ENCODE peak calls at places on chromosomes 1 and 21, in six cellular contexts. I is HCT116, N is H1, K is GM12878, O is K562, Y is HepG2. G is an unnamed sample.

GRCh38 chr1:232123775-232124659 is 497.4 kb downstream of the DISC1 start:
- DNase-seq in I (no peak), N (no peak), K (no peak), O (no peak), Y (no peak), G (no peak)

GRCh38 chr1:59485171-59485570 is 188.3 kb downstream of the FGGY start:
- DNase-seq in I (no peak), N (no peak), K (no peak), O (no peak), Y (no peak), G (no peak)

GRCh38 chr1:3001471-3002348 is 19.6 kb upstream of the ACTRT2 start:
- DNase-seq in I (no peak), N (no peak), K (no peak), O (no peak), Y (no peak), G (no peak)

GRCh38 chr1:36366091-36366661 is 19.5 kb downstream of the STK40 start:
- DNase-seq in I (no peak), N (no peak), K (no peak), O (no peak), Y (no peak), G (peak)

GRCh38 chr1:17862125-17862524 is 107.0 kb downstream of the ACTL8 start:
- DNase-seq in I (no peak), N (no peak), K (no peak), O (no peak), Y (no peak), G (no peak)

GRCh38 chr1:31580891-31581603 is 4.7 kb downstream of the TINAGL1 start:
- DNase-seq in I (no peak), N (peak), K (no peak), O (no peak), Y (no peak), G (no peak)

GRCh38 chr21:21715286-21715969 is 717.2 kb downstream of the NCAM2 start:
- DNase-seq in I (no peak), N (no peak), K (no peak), O (no peak), Y (no peak), G (no peak)

GRCh38 chr1:244011251-244011650 is 39.8 kb upstream of the ZBTB18 start:
- DNase-seq in I (no peak), N (no peak), K (no peak), O (no peak), Y (no peak), G (no peak)

GRCh38 chr1:39898648-39899603 is 2.8 kb downstream of the MYCL start:
- DNase-seq in I (peak), N (peak), K (no peak), O (peak), Y (peak), G (peak)

GRCh38 chr21:45204395-45204794 is 83.3 kb downstream of the POFUT2 start:
- DNase-seq in I (no peak), N (no peak), K (no peak), O (no peak), Y (no peak), G (no peak)

GRCh38 chr1:70210820-70211219 is 5.4 kb upstream of the LRRC40 start:
- DNase-seq in I (no peak), N (no peak), K (no peak), O (no peak), Y (no peak), G (no peak)

GRCh38 chr1:205271745-205272144 is 44.0 kb downstream of the TMCC2 start:
- DNase-seq in I (no peak), N (no peak), K (no peak), O (no peak), Y (no peak), G (no peak)

GRCh38 chr1:201319631-201320030 is 36.3 kb downstream of the PKP1 start:
- DNase-seq in I (no peak), N (no peak), K (no peak), O (no peak), Y (no peak), G (no peak)

GRCh38 chr1:55233149-55233777 is 18.1 kb upstream of the USP24 start:
- DNase-seq in I (no peak), N (no peak), K (no peak), O (no peak), Y (peak), G (no peak)

GRCh38 chr1:17139637-17140036 is 20.4 kb upstream of the PADI2 start:
- DNase-seq in I (no peak), N (no peak), K (no peak), O (no peak), Y (no peak), G (no peak)

GRCh38 chr1:248703674-248704073 is 1.1 kb upstream of the OR14I1 start:
- DNase-seq in I (no peak), N (no peak), K (no peak), O (no peak), Y (no peak), G (no peak)
- H2AFZ ChIP-seq in I (no peak), N (no peak), K (no peak), O (no peak), Y (no peak), G (no peak)

GRCh38 chr1:164518692-164519332 is 40.2 kb upstream of the PBX1 start:
- DNase-seq in I (no peak), N (no peak), K (no peak), O (no peak), Y (no peak), G (no peak)
- TF ChIP-seq SIN3A in I (no peak), N (no peak), K (no peak), O (no peak), Y (no peak), G (no peak)

GRCh38 chr1:99860703-99861102 is 10.5 kb downstream of the AGL start:
- DNase-seq in I (no peak), N (no peak), K (no peak), O (no peak), Y (no peak), G (no peak)
- H2AFZ ChIP-seq in I (no peak), N (no peak), K (no peak), O (no peak), Y (no peak), G (no peak)

GRCh38 chr1:67761730-67762129 is 71.5 kb downstream of the GNG12 start:
- DNase-seq in I (no peak), N (no peak), K (no peak), O (no peak), Y (no peak), G (no peak)

GRCh38 chr1:67759692-67760029 is 73.6 kb downstream of the GNG12 start:
- DNase-seq in I (no peak), N (no peak), K (no peak), O (no peak), Y (no peak), G (no peak)

GRCh38 chr1:67759066-67759465 is 74.1 kb downstream of the GADD45A start:
- DNase-seq in I (no peak), N (no peak), K (no peak), O (no peak), Y (no peak), G (no peak)

GRCh38 chr1:67761054-67761453 is 72.2 kb downstream of the GNG12 start:
- DNase-seq in I (no peak), N (no peak), K (no peak), O (no peak), Y (no peak), G (no peak)

DNA sequence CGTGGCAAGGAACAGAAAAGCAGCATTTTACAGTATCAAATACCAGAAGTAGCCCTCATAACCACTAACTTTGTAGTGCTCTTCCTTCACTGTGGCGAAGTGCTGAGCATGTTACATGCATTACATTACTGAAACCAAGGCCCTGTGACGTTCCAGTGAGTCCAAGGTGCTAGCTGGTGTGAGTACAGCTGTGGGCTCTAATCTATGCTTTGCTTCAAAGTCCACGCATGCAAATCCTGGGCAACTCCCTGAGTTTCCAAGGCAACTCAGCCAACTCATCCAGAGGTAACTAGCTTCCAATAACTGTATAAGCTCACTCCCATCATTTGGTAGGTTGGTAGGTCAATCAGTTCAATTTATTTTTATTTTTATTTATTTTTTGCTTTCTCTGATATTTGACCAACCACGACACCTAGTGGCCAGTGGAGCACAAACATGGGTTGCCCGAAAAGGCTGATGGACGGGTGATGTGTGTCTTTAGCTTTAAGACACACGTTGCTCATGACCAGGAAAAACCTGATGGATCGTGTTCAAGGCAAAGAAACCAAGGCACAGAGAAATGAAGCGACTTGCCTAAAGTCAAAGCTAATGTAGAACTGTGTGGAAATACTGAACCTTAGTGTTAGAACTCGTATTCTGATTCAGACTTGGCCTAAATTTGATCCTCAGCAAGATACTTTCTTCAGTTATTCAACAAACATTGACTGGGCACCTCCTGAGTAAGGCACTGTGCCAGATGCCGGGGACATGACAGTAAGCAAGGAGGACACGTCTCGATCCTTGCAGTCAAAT is 73.0 kb downstream of the GNG12 start:
- DNase-seq in I (peak), N (peak), K (peak), O (peak), Y (peak), G (peak)
- TF ChIP-seq SIN3A in I (no peak), N (no peak), K (no peak), O (no peak), Y (no peak), G (no peak)

DNA sequence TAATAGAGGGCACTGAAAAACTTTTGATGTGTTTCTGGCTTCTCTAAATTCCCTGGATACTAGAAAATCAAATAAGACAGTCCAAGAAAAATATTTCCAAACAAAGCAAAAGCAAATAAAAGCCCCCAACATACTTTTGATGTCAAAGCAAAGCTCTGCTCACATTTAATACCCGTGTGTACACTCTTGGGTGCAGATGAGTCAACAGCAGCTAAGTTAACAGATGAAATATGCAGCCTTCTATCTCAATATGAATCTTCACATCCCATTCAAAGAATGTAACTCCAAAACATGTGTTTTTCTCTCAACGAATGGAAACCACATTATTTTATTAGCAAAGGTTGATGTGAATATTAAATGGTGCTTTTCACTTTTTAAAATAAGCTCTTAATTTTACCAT is 230.4 kb downstream of the CENPF start:
- DNase-seq in I (no peak), N (no peak), K (no peak), O (no peak), Y (peak), G (no peak)
- H2AFZ ChIP-seq in I (no peak), N (no peak), K (no peak), O (no peak), Y (no peak), G (no peak)

DNA sequence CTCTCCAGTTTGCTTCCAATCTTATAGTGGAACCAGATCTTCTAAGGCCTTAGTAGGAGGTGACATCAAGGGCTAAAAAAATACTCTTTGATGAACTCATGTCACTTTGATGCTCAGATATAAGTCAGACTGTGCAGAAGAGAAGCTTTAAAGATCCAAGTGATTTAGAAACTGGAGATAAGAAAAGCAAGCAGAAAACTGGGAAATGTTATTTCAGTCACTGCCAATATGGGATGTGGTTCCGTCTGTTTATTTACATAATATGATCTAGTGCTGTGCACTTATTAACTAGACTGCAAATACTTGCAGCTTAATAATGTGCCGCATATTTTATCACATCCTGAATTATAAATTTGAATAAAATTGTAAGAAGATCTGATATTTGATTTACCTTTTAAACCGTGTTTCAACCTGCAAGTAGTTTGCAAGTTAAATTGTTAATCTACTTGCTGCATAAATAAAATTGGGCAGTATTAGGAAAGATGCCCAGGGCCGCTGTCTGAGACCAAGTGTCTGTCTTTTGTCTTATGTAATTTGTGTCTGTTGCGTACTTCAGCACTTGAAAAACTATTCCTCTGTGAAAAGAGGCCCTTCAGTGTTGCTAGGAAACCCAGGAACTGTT is 29.6 kb downstream of the CXADR start:
- DNase-seq in I (no peak), N (no peak), K (no peak), O (no peak), Y (peak), G (peak)
- TF ChIP-seq SIN3A in I (no peak), N (no peak), K (no peak), O (no peak), Y (no peak), G (no peak)